ENCODE peak calls at places on chromosomes 12 and 14, in ten cellular contexts. S is breast epithelium; H is neural progenitor cell; T is dorsolateral prefrontal cortex; N is CD4-positive, CD25-positive, alpha-beta regulatory T cell; Q is CD4-positive, alpha-beta memory T cell; W is cardiac fibroblast; F is BJ; E is uterus; M is GM12865. G is an unnamed sample.

GRCh38 chr12:130139971-130140547 is 22.2 kb upstream of the FZD10 start:
- DNase-seq in S (no peak), H (no peak), T (no peak), N (no peak), Q (no peak), W (no peak), F (no peak), E (no peak), M (no peak), G (no peak)

GRCh38 chr12:91400249-91400648 is 217.6 kb upstream of the DCN start:
- DNase-seq in S (no peak), H (no peak), T (no peak), N (no peak), Q (no peak), W (peak), F (no peak), E (no peak), M (no peak), G (no peak)

GRCh38 chr12:76879710-76880025 is 849 bp upstream of the CSRP2 start:
- DNase-seq in S (no peak), H (no peak), T (no peak), N (no peak), Q (no peak), W (no peak), F (no peak), E (peak), M (no peak), G (no peak)

GRCh38 chr14:65961004-65961403 is 525.2 kb upstream of the CCDC196 start:
- DNase-seq in S (no peak), H (peak), T (no peak), N (peak), Q (peak), W (peak), F (no peak), E (no peak), M (peak), G (peak)

GRCh38 chr14:95039259-95039992 is 117.9 kb downstream of the DICER1 start:
- DNase-seq in S (no peak), H (no peak), T (no peak), N (no peak), Q (no peak), W (no peak), F (no peak), E (no peak), M (no peak), G (no peak)

GRCh38 chr12:32756476-32757158 is 920 bp upstream of the YARS2 start:
- DNase-seq in S (no peak), H (peak), T (no peak), N (no peak), Q (no peak), W (no peak), F (no peak), E (peak), M (no peak), G (no peak)

GRCh38 chr14:72172075-72172474 is 239.8 kb downstream of the RGS6 start:
- DNase-seq in S (no peak), H (no peak), T (no peak), N (no peak), Q (no peak), W (no peak), F (no peak), E (no peak), M (no peak), G (no peak)

GRCh38 chr12:94200069-94200468 is 51.7 kb downstream of the PLXNC1 start:
- DNase-seq in S (no peak), H (no peak), T (no peak), N (no peak), Q (no peak), W (no peak), F (no peak), E (no peak), M (no peak), G (no peak)

GRCh38 chr14:70422538-70422937 is 5.6 kb upstream of the SYNJ2BP start:
- DNase-seq in S (no peak), H (no peak), T (no peak), N (no peak), Q (no peak), W (no peak), F (no peak), E (no peak), M (no peak), G (no peak)

GRCh38 chr12:44972746-44973421 is 78.0 kb downstream of the DBX2 start:
- DNase-seq in S (no peak), H (peak), T (no peak), N (no peak), Q (no peak), W (peak), F (no peak), E (no peak), M (peak), G (no peak)

GRCh38 chr12:107440596-107440995 is 245.0 kb upstream of the PWP1 start:
- DNase-seq in S (no peak), H (no peak), T (no peak), N (no peak), Q (no peak), W (no peak), F (no peak), E (no peak), M (no peak), G (no peak)

DNA sequence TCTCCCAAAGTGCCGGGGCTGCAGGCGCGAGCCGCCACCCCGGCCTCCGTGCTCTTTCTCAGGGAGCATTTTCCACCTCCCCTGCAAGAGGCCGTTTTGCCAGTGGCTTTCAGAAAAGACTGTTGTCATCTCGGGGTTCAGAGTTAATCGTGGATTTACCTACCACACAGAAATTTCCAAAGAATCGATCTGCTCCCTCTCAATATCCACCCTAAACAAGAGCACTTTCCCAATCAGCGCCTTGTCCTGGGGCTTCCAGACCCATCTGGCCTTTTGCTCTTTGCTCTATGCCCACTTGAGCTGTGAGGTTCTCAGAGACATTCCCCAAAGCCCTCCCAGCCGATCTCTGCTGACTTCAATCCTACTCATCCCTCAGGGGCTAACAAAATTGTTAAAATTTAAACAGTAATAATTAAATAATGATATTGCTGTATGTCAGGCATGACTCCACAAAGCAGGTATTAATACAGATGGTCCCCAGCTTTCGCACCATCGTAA is 86.6 kb downstream of the NINJ2 start:
- DNase-seq in S (peak), H (no peak), T (no peak), N (no peak), Q (no peak), W (no peak), F (no peak), E (peak), M (no peak), G (peak)
- H3K4me3 ChIP-seq in S (peak), H (no peak), T (peak), N (no peak), Q (no peak), W (no peak), F (no peak), E (no peak), M (peak), G (no peak)

DNA sequence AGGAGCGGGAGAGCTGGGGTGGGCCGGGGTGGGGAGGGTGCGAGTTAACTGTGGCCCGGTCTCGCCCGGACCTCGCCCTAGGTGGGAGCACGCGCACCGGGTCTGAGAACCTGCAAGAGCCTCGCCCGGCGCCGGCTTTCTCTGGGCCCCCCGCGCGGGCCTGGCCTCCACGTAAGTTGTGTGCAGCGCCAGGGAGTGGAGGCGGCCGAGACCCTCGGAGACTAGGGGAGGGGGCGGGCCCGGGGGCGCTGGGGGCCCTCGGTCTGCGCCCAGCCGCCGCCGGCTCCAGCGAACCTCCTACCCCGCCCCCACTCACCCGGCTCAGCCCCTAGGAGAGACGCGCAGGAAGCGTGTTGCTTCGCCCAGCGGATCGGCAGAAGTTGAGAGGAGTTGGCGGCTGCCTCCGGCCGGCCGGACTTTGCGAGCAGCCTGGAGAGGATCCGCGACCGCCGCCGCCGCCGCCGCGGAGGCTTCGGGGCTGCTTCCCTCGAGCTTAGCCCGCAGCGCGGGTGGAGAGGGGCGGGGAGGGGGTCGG is at the start of gene PRMT8:
- DNase-seq in S (no peak), H (peak), T (peak), N (no peak), Q (no peak), W (peak), F (no peak), E (no peak), M (no peak), G (peak)
- H3K4me3 ChIP-seq in S (no peak), H (peak), T (peak), N (no peak), Q (no peak), W (no peak), F (no peak), E (no peak), M (no peak), G (no peak)

GRCh38 chr12:24463392-24463791 is 485.5 kb downstream of the BCAT1 start:
- DNase-seq in S (no peak), H (no peak), T (no peak), N (no peak), Q (no peak), W (no peak), F (no peak), E (no peak), M (no peak), G (no peak)
- H3K4me3 ChIP-seq in S (no peak), H (no peak), T (no peak), N (no peak), Q (no peak), W (no peak), F (no peak), E (no peak), M (no peak), G (no peak)

GRCh38 chr12:113105606-113106271 is 29.8 kb downstream of the RASAL1 start:
- DNase-seq in S (no peak), H (no peak), T (no peak), N (no peak), Q (no peak), W (no peak), F (no peak), E (no peak), M (no peak), G (no peak)
- H3K4me3 ChIP-seq in S (no peak), H (no peak), T (no peak), N (no peak), Q (no peak), W (no peak), F (no peak), E (no peak), M (no peak), G (no peak)

GRCh38 chr12:4120316-4120920 is 153.1 kb upstream of the CCND2 start:
- DNase-seq in S (no peak), H (no peak), T (no peak), N (no peak), Q (no peak), W (no peak), F (no peak), E (no peak), M (no peak), G (no peak)
- H3K4me3 ChIP-seq in S (no peak), H (no peak), T (no peak), N (no peak), Q (no peak), W (no peak), F (no peak), E (no peak), M (no peak), G (no peak)

GRCh38 chr14:101628471-101628966 is 67.2 kb downstream of the DIO3 start:
- DNase-seq in S (peak), H (peak), T (peak), N (peak), Q (peak), W (peak), F (no peak), E (peak), M (peak), G (peak)

GRCh38 chr14:101630056-101630960 is 69.0 kb downstream of the DIO3 start:
- DNase-seq in S (no peak), H (no peak), T (no peak), N (no peak), Q (no peak), W (no peak), F (no peak), E (no peak), M (no peak), G (no peak)

GRCh38 chr14:101626331-101626730 is 65.0 kb downstream of the DIO3 start:
- DNase-seq in S (no peak), H (no peak), T (no peak), N (no peak), Q (no peak), W (no peak), F (no peak), E (no peak), M (no peak), G (no peak)

GRCh38 chr14:101627913-101628257 is 66.6 kb downstream of the DIO3 start:
- DNase-seq in S (no peak), H (peak), T (no peak), N (no peak), Q (no peak), W (no peak), F (no peak), E (no peak), M (no peak), G (no peak)

DNA sequence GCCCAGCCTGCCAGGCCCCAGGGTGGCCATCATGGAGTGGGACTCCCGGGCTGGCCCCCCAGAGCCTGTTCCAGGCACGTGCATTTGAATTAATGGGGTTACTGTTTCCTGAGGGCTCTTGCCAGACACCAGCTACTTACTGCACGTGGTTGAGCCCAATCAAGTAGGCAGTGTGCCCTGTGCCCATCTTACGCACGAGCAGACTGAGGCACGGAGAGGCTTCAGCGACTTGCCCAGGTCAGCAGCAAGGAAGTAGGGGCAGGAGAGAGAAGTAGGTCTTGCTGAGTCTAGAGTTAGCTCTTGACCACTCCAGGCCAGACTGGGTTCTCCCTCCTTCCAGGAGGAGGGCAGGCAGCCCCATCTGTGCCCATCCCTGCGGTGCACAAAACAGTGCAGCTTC is 67.7 kb downstream of the DIO3 start:
- DNase-seq in S (no peak), H (no peak), T (no peak), N (no peak), Q (no peak), W (no peak), F (no peak), E (no peak), M (no peak), G (no peak)
- H3K4me3 ChIP-seq in S (peak), H (no peak), T (peak), N (no peak), Q (no peak), W (no peak), F (no peak), E (no peak), M (no peak), G (no peak)

GRCh38 chr14:37625597-37626595 is 30.5 kb downstream of the TTC6 start:
- DNase-seq in S (no peak), H (no peak), T (no peak), N (no peak), Q (no peak), W (no peak), F (no peak), E (no peak), M (no peak), G (no peak)

GRCh38 chr14:37623552-37623951 is 28.1 kb downstream of the TTC6 start:
- DNase-seq in S (peak), H (no peak), T (no peak), N (no peak), Q (no peak), W (peak), F (peak), E (no peak), M (no peak), G (no peak)

GRCh38 chr14:37623971-37624370 is 28.5 kb downstream of the TTC6 start:
- DNase-seq in S (no peak), H (no peak), T (no peak), N (no peak), Q (no peak), W (no peak), F (no peak), E (no peak), M (no peak), G (no peak)

GRCh38 chr14:37620856-37621255 is 25.4 kb downstream of the TTC6 start:
- DNase-seq in S (no peak), H (no peak), T (no peak), N (no peak), Q (no peak), W (no peak), F (no peak), E (no peak), M (no peak), G (no peak)

GRCh38 chr14:37622231-37622923 is 26.9 kb downstream of the TTC6 start:
- DNase-seq in S (no peak), H (peak), T (no peak), N (no peak), Q (no peak), W (peak), F (no peak), E (no peak), M (no peak), G (no peak)
- H3K4me3 ChIP-seq in S (no peak), H (peak), T (peak), N (no peak), Q (no peak), W (peak), F (peak), E (no peak), M (no peak), G (no peak)

GRCh38 chr14:104082807-104083206 is 2.7 kb upstream of the ASPG start:
- DNase-seq in S (peak), H (no peak), T (no peak), N (no peak), Q (no peak), W (no peak), F (no peak), E (peak), M (no peak), G (no peak)
- H3K4me3 ChIP-seq in S (no peak), H (no peak), T (no peak), N (no peak), Q (no peak), W (no peak), F (no peak), E (no peak), M (no peak), G (no peak)

DNA sequence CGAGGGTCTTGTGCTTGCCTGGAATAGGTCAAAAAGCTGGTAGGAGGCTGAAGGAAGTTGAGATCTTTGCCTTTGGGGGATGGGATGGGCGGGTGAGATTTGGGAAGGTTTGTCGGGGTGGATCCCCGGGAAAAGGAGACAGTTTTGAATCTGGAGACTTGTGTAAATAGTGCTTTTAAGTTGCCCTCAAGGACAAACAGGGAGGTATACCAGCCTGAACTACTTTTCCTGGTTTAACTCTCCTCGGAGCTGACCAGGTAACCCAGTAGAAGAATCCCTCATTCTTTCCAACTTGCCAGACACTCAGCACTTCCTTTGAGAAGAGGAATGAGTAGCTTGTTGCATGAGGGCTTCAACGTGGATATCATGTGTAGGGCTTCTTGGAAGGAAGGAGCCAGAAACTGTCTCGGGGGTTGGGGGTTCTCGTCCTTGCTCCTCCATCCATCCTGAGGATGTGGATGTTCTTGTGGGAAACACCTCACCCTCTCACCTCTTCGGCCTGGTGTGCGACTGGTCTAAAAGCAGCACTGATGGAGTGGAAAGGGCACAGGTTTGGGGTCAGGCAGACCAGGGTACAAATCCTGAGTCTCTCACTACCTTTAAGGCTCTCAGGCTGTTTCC is 1.9 kb downstream of the TEAD4 start:
- DNase-seq in S (no peak), H (no peak), T (no peak), N (no peak), Q (no peak), W (peak), F (no peak), E (no peak), M (no peak), G (no peak)
- H3K4me3 ChIP-seq in S (peak), H (peak), T (no peak), N (no peak), Q (no peak), W (peak), F (peak), E (no peak), M (no peak), G (no peak)